ENCODE peak calls at places on chromosome 19, in four cellular contexts. One of them, this sample, is unnamed.

GRCh38 chr19:4967738-4968461 is 1.0 kb upstream of the KDM4B start:
- DNase-seq in breast epithelium: no peak
- DNase-seq in stimulated activated CD8-positive, alpha-beta memory T cell treated with anti-CD3 and anti-CD28 coated beads, Interleukin-2, amount 100 ng/mL, for 1 hour: no peak
- DNase-seq in dorsolateral prefrontal cortex: no peak
- DNase-seq in this sample: no peak

GRCh38 chr19:13234518-13234917 is 84.3 kb downstream of the IER2 start:
- DNase-seq in dorsolateral prefrontal cortex: no peak
- DNase-seq in stimulated activated CD8-positive, alpha-beta memory T cell treated with anti-CD3 and anti-CD28 coated beads, Interleukin-2, amount 100 ng/mL, for 1 hour: peak
- DNase-seq in breast epithelium: no peak
- DNase-seq in this sample: no peak

GRCh38 chr19:4369109-4369887 is 25.9 kb downstream of the MPND start:
- DNase-seq in breast epithelium: peak
- DNase-seq in stimulated activated CD8-positive, alpha-beta memory T cell treated with anti-CD3 and anti-CD28 coated beads, Interleukin-2, amount 100 ng/mL, for 1 hour: peak
- DNase-seq in dorsolateral prefrontal cortex: no peak
- DNase-seq in this sample: peak

GRCh38 chr19:4403005-4403761 is 743 bp downstream of the CHAF1A start:
- DNase-seq in stimulated activated CD8-positive, alpha-beta memory T cell treated with anti-CD3 and anti-CD28 coated beads, Interleukin-2, amount 100 ng/mL, for 1 hour: no peak
- DNase-seq in breast epithelium: no peak
- DNase-seq in dorsolateral prefrontal cortex: no peak
- DNase-seq in this sample: no peak

GRCh38 chr19:17616961-17617806 is 61.7 kb downstream of the COLGALT1 start:
- DNase-seq in dorsolateral prefrontal cortex: no peak
- DNase-seq in breast epithelium: no peak
- DNase-seq in stimulated activated CD8-positive, alpha-beta memory T cell treated with anti-CD3 and anti-CD28 coated beads, Interleukin-2, amount 100 ng/mL, for 1 hour: no peak
- DNase-seq in this sample: no peak

GRCh38 chr19:31883299-31883990 is 462.0 kb upstream of the ZNF507 start:
- DNase-seq in breast epithelium: no peak
- DNase-seq in dorsolateral prefrontal cortex: no peak
- DNase-seq in stimulated activated CD8-positive, alpha-beta memory T cell treated with anti-CD3 and anti-CD28 coated beads, Interleukin-2, amount 100 ng/mL, for 1 hour: no peak
- DNase-seq in this sample: no peak

GRCh38 chr19:43618921-43619261 is 538 bp downstream of the ZNF428 start:
- DNase-seq in breast epithelium: no peak
- DNase-seq in stimulated activated CD8-positive, alpha-beta memory T cell treated with anti-CD3 and anti-CD28 coated beads, Interleukin-2, amount 100 ng/mL, for 1 hour: no peak
- DNase-seq in dorsolateral prefrontal cortex: peak
- DNase-seq in this sample: peak

GRCh38 chr19:54096642-54097106 is 3.9 kb downstream of the OSCAR start:
- DNase-seq in stimulated activated CD8-positive, alpha-beta memory T cell treated with anti-CD3 and anti-CD28 coated beads, Interleukin-2, amount 100 ng/mL, for 1 hour: no peak
- DNase-seq in breast epithelium: no peak
- DNase-seq in dorsolateral prefrontal cortex: no peak
- DNase-seq in this sample: no peak

GRCh38 chr19:16641695-16642094 is 13.7 kb upstream of the MED26 start:
- DNase-seq in stimulated activated CD8-positive, alpha-beta memory T cell treated with anti-CD3 and anti-CD28 coated beads, Interleukin-2, amount 100 ng/mL, for 1 hour: no peak
- DNase-seq in breast epithelium: no peak
- DNase-seq in dorsolateral prefrontal cortex: no peak
- DNase-seq in this sample: no peak

GRCh38 chr19:34678421-34678820 is 943 bp downstream of the ZNF302 start:
- DNase-seq in stimulated activated CD8-positive, alpha-beta memory T cell treated with anti-CD3 and anti-CD28 coated beads, Interleukin-2, amount 100 ng/mL, for 1 hour: no peak
- DNase-seq in dorsolateral prefrontal cortex: no peak
- DNase-seq in breast epithelium: no peak
- DNase-seq in this sample: no peak

This sample was measured in tibial artery.